ENCODE peak calls at places on chromosome 1, in ten cellular contexts. S, N, M, V, H, F, X, L, O and G are unnamed samples.

GRCh38 chr1:89757532-89757931 is 63.3 kb upstream of the LRRC8D start:
- DNase-seq in M (no peak), V (no peak), S (no peak), H (no peak), X (peak), N (peak), L (no peak), O (no peak), F (no peak), G (no peak)

GRCh38 chr1:46171351-46171750 is 3.5 kb upstream of the TSPAN1 start:
- DNase-seq in N (no peak), X (no peak), L (no peak), F (no peak), H (no peak), V (no peak), M (no peak), S (no peak), O (peak), G (no peak)

GRCh38 chr1:193356249-193356648 is 169.8 kb upstream of the B3GALT2 start:
- DNase-seq in M (no peak), X (no peak), H (no peak), V (no peak), O (no peak), N (no peak), F (no peak), S (no peak), L (no peak), G (no peak)

GRCh38 chr1:145692785-145693443 is 14.3 kb downstream of the PDZK1 start:
- DNase-seq in S (no peak), V (no peak), L (no peak), X (no peak), H (no peak), O (peak), M (no peak), F (no peak), N (no peak), G (no peak)

GRCh38 chr1:184416476-184416875 is 29.6 kb downstream of the C1orf21 start:
- DNase-seq in N (no peak), V (no peak), M (no peak), F (no peak), X (no peak), O (no peak), H (no peak), S (no peak), L (no peak), G (no peak)

GRCh38 chr1:20125091-20125490 is 5.8 kb upstream of the PLA2G2D start:
- DNase-seq in V (no peak), H (no peak), O (no peak), M (peak), F (no peak), X (no peak), S (no peak), L (no peak), N (no peak), G (peak)

GRCh38 chr1:201845331-201846083 is 16.6 kb downstream of the IPO9 start:
- DNase-seq in O (peak), F (peak), V (peak), N (no peak), X (no peak), S (no peak), M (no peak), L (no peak), H (no peak), G (no peak)

GRCh38 chr1:182080955-182081582 is 19.6 kb upstream of the ZNF648 start:
- DNase-seq in F (peak), V (peak), N (peak), X (peak), S (peak), M (no peak), O (peak), L (peak), H (peak), G (peak)